ENCODE peak calls at places on chromosomes 13 and 19, in six cellular contexts. F, S, B, R, O and A are unnamed samples.

GRCh38 chr13:74203576-74203975 is 69.4 kb upstream of the KLF12 start:
- DNase-seq in B (no peak), F (peak; percentile 41), R (no peak), O (no peak), S (no peak), A (no peak)

GRCh38 chr13:110913322-110913721 is 1.5 kb downstream of the ANKRD10 start:
- DNase-seq in R (peak; percentile 51), S (no peak), B (peak; percentile 90), F (no peak), O (peak; percentile 66), A (no peak)

GRCh38 chr13:26379831-26380230 is 125.9 kb downstream of the CDK8 start:
- DNase-seq in O (no peak), S (no peak), B (no peak), F (no peak), R (no peak), A (no peak)

GRCh38 chr19:44554641-44555246 is 25.3 kb upstream of the CEACAM20 start:
- DNase-seq in O (no peak), F (no peak), R (no peak), S (no peak), B (no peak), A (no peak)

GRCh38 chr13:23636360-23636759 is 66.1 kb downstream of the TNFRSF19 start:
- DNase-seq in B (no peak), O (no peak), F (no peak), R (no peak), S (no peak), A (no peak)

GRCh38 chr13:28470286-28470685 is 24.6 kb downstream of the FLT1 start:
- DNase-seq in O (no peak), R (no peak), S (no peak), F (peak; percentile 42), B (no peak), A (no peak)

GRCh38 chr19:16368385-16369305 is 44.0 kb downstream of the KLF2 start:
- DNase-seq in R (no peak), B (no peak), O (peak; percentile 90), F (no peak), S (no peak), A (no peak)

GRCh38 chr19:6412111-6412999 is 12.3 kb downstream of the KHSRP start:
- DNase-seq in S (no peak), B (peak; percentile 36), R (peak; percentile 58), F (no peak), O (peak; percentile 48), A (no peak)

GRCh38 chr19:54804571-54804970 is 1.2 kb downstream of the KIR2DL4 start:
- DNase-seq in R (no peak), F (no peak), S (no peak), O (no peak), B (no peak), A (no peak)